ENCODE peak calls at places on chromosomes 13 and 19, in eight cellular contexts. T, Y, M, V, Z, C, R and S are unnamed samples.

GRCh38 chr19:56066152-56067023 is 54.7 kb downstream of the ZNF787 start:
- DNase-seq in Y (peak), M (peak), R (no peak), T (no peak), C (peak), Z (peak), V (peak), S (peak)

GRCh38 chr13:74662895-74663294 is 528.7 kb upstream of the KLF12 start:
- DNase-seq in V (no peak), M (no peak), R (no peak), Y (no peak), Z (no peak), T (no peak), C (no peak), S (no peak)

GRCh38 chr13:83691966-83692365 is 190.3 kb downstream of the SLITRK1 start:
- DNase-seq in C (no peak), R (no peak), Y (no peak), T (no peak), M (no peak), V (no peak), Z (no peak), S (no peak)

GRCh38 chr13:77460195-77460594 is 75.3 kb upstream of the SCEL start:
- DNase-seq in T (peak), R (peak), C (peak), Z (peak), V (no peak), M (no peak), Y (peak), S (no peak)

GRCh38 chr13:105442040-105442439 is 1093.4 kb downstream of the EFNB2 start:
- DNase-seq in T (no peak), R (no peak), M (no peak), V (no peak), C (no peak), Z (no peak), Y (no peak), S (no peak)

GRCh38 chr19:45099465-45100201 is 6.7 kb downstream of the PPP1R37 start:
- DNase-seq in Z (no peak), R (no peak), C (peak), M (no peak), V (peak), T (no peak), Y (peak), S (no peak)

GRCh38 chr13:99373436-99373835 is 66.2 kb upstream of the GPR183 start:
- DNase-seq in M (no peak), C (no peak), Y (no peak), V (no peak), Z (no peak), R (no peak), T (no peak), S (no peak)

GRCh38 chr19:46717716-46718143 is 816 bp upstream of the PRKD2 start:
- DNase-seq in T (no peak), M (no peak), Z (no peak), R (no peak), C (no peak), V (no peak), Y (no peak), S (peak)

GRCh38 chr13:112450567-112451240 is 74.5 kb downstream of the SPACA7 start:
- DNase-seq in Z (no peak), M (no peak), V (no peak), T (no peak), R (no peak), Y (no peak), C (no peak), S (no peak)

GRCh38 chr13:20828540-20829364 is 55.0 kb upstream of the EEF1AKMT1 start:
- DNase-seq in R (no peak), M (peak), Y (no peak), V (peak), Z (no peak), C (peak), T (peak), S (peak)

GRCh38 chr13:21849323-21849722 is 178.4 kb downstream of the FGF9 start:
- DNase-seq in T (no peak), Y (no peak), V (peak), M (peak), C (peak), Z (no peak), R (no peak), S (peak)

GRCh38 chr13:42891591-42891990 is 100.5 kb downstream of the EPSTI1 start:
- DNase-seq in C (no peak), V (no peak), R (no peak), Y (no peak), M (no peak), T (no peak), Z (no peak), S (no peak)

GRCh38 chr19:54209748-54210494 is 9.3 kb downstream of the RPS9 start:
- DNase-seq in R (peak), Y (peak), Z (peak), V (peak), T (peak), M (peak), C (peak), S (peak)

GRCh38 chr19:49132974-49133609 is 13.7 kb downstream of the PPFIA3 start:
- DNase-seq in V (no peak), R (no peak), C (peak), T (no peak), Y (no peak), M (no peak), Z (no peak), S (peak)

GRCh38 chr13:19782049-19782726 is 557 bp downstream of the PSPC1 start:
- DNase-seq in R (peak), Z (peak), C (peak), V (peak), T (peak), Y (peak), M (peak), S (peak)

DNA sequence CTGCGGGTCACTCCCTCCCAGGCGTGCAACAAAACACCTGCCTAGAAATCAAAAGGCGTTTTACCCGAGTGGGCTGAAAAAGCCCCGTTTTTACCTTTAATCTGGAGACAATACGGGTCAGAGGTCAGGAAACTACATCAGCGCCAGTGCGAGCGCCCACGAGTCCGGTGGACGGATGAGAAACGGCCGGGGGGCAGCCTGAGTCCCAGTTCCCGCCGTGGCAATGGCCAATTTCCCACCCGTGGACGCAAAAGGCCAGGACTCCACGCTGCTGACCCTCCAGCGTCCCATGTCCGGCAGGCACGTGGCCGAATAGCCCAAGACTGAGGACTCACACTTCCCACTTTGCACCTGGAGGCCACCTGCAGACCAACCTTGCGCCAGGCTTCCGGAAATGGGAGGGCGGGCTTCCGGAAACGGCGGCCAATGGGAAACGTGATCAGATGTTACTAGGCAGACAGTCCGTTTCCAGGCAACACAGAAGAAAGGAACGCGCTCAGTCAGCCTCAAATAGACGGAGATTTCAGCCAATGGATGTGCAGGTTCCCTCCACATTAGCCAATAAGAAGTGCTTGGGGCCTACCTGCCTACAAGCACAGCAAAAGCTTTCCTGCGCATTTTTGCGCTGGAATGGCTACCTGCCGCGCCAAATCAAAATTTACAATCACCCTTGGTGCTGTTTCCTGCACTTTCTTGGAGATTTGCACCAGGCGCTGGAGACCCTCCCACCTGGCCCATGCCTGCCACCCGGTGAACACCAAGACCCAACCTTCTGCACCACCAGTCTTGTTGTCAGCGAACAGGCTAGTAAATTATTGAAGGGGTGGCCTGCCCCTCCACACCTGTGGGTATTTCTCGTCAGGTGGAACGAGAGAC is 47.4 kb downstream of the ZFP14 start:
- DNase-seq in T (peak), R (peak), Z (peak), M (peak), C (peak), Y (peak), V (peak), S (peak)
- TF ChIP-seq POLR2A in T (no peak), R (no peak), Z (no peak), M (no peak), C (no peak), Y (no peak), V (no peak), S (no peak)

GRCh38 chr19:681638-682037 is 5.4 kb downstream of the FSTL3 start:
- DNase-seq in T (no peak), Y (no peak), Z (no peak), M (no peak), V (no peak), C (no peak), R (no peak), S (no peak)

GRCh38 chr19:681029-681626 is 4.9 kb downstream of the FSTL3 start:
- DNase-seq in R (no peak), M (no peak), Y (no peak), Z (peak), C (no peak), T (no peak), V (no peak), S (peak)

GRCh38 chr19:679418-680286 is 3.5 kb downstream of the FSTL3 start:
- DNase-seq in V (peak), M (peak), Z (no peak), R (no peak), Y (no peak), T (peak), C (peak), S (peak)

GRCh38 chr19:678791-679388 is 2.7 kb downstream of the FSTL3 start:
- DNase-seq in C (peak), Y (no peak), T (no peak), M (no peak), R (no peak), Z (no peak), V (no peak), S (no peak)

GRCh38 chr19:680287-681028 is 4.3 kb downstream of the FSTL3 start:
- DNase-seq in M (peak), R (peak), Z (peak), Y (peak), C (peak), T (peak), V (peak), S (peak)
- TF ChIP-seq POLR2A in M (peak), R (no peak), Z (peak), Y (peak), C (peak), T (peak), V (peak), S (peak)

GRCh38 chr19:38618590-38619360 is at the start of gene EIF3K:
- DNase-seq in R (peak), T (peak), C (peak), V (peak), Z (peak), Y (peak), M (peak), S (peak)
- TF ChIP-seq POLR2A in R (peak), T (peak), C (peak), V (peak), Z (peak), Y (peak), M (peak), S (peak)

DNA sequence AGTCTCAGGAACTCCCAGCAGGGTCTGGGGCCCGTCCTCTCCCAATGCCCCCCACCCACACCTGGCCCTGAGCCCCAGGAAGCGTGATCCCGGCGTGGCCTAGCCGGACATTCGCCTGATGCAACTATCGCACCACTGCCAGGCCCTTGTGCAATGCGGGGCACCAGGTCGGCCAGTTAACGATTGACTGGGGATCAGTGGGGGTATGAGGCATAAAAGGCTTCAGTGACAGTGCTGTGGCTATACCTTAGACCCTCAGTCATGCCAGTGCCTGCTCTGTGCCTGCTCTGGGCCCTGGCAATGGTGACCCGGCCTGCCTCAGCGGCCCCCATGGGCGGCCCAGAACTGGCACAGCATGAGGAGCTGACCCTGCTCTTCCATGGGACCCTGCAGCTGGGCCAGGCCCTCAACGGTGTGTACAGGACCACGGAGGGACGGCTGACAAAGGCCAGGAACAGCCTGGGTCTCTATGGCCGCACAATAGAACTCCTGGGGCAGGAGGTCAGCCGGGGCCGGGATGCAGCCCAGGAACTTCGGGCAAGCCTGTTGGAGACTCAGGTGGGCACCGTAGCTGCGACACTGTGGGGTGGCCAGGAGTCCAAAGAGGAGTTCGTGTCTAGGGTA is at the start of gene ANGPTL8:
- DNase-seq in T (no peak), Y (no peak), M (no peak), V (no peak), C (no peak), Z (no peak), R (no peak), S (no peak)
- TF ChIP-seq POLR2A in T (no peak), Y (no peak), M (no peak), V (no peak), C (no peak), Z (no peak), R (no peak), S (no peak)

GRCh38 chr13:31119966-31120733 is 41.6 kb downstream of the HSPH1 start:
- DNase-seq in R (peak), V (peak), Y (no peak), T (no peak), Z (no peak), M (no peak), C (no peak), S (no peak)
- TF ChIP-seq POLR2A in R (no peak), V (no peak), Y (no peak), T (no peak), Z (no peak), M (no peak), C (no peak), S (no peak)

GRCh38 chr19:33303791-33304759 is 1.7 kb upstream of the CEBPA start:
- DNase-seq in Y (peak), Z (peak), C (no peak), V (no peak), M (no peak), T (no peak), R (no peak), S (no peak)

GRCh38 chr19:33306191-33306590 is 3.9 kb upstream of the CEBPA start:
- DNase-seq in V (no peak), Y (no peak), C (no peak), T (no peak), M (no peak), R (no peak), Z (no peak), S (no peak)

GRCh38 chr19:33302974-33303790 is 848 bp upstream of the CEBPA start:
- DNase-seq in R (no peak), Z (peak), V (peak), T (no peak), M (peak), Y (peak), C (no peak), S (peak)

GRCh38 chr19:33306853-33307792 is 4.8 kb upstream of the CEBPA start:
- DNase-seq in Z (peak), M (no peak), V (no peak), Y (peak), C (no peak), R (no peak), T (no peak), S (no peak)

DNA sequence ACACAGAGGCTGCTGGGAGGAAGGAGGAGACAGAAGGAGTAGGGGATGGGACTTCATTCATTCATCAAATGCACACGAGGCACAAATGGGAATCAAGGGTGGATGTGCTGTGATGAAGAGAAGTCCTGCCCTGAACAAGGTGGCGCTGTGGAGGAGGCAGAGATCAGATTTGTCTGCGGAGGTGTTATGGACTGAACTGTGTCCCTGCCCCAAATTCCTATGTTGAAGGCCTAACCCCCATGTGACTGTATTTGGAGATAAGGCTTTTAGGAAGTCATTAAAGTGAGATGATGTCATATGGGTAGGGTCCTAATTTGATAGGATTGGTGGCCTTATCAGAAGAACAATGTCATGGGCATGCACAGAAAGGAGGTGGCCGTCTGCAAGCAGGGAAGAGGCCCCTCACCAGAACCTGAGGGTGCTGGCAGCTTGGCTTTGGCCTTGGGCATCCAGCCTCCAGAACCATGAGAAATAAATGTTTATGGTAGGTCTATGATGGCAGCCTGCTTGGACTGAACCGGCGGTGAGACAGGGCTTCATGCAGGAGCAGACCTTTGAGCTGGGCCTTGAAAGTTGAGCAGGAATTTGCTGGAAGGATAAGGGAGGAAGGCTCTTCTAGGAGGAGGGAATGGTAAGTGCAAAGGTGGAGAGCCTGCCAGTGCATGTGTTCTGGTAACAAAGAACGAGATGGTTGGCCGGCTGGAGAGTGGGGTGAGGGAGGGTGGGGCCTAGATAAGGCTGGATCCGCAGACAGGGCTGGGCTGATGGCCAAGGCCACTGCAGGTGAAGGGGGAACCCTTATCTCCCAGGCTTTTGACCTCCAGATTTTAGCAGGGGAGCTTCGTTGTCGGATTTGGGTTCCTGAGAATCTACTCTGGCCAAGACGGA is 2.7 kb upstream of the CEBPA start:
- DNase-seq in Y (peak), R (no peak), M (peak), T (no peak), V (no peak), C (no peak), Z (no peak), S (no peak)
- TF ChIP-seq POLR2A in Y (no peak), R (no peak), M (no peak), T (no peak), V (no peak), C (no peak), Z (no peak), S (no peak)

GRCh38 chr19:10416380-10417257 is 3.7 kb upstream of the PDE4A start:
- DNase-seq in V (peak), C (peak), Y (peak), R (peak), T (peak), Z (peak), M (peak), S (peak)

GRCh38 chr19:10419646-10420443 is 493 bp upstream of the PDE4A start:
- DNase-seq in R (no peak), T (no peak), Z (no peak), C (no peak), M (peak), Y (no peak), V (peak), S (peak)

GRCh38 chr19:10419200-10419645 is 1.1 kb upstream of the PDE4A start:
- DNase-seq in T (no peak), Y (no peak), Z (no peak), R (no peak), M (peak), C (no peak), V (no peak), S (no peak)

GRCh38 chr19:10417598-10418280 is 2.6 kb upstream of the PDE4A start:
- DNase-seq in R (no peak), Y (no peak), T (no peak), Z (no peak), M (no peak), C (no peak), V (no peak), S (no peak)

GRCh38 chr19:10418281-10419199 is 1.8 kb upstream of the PDE4A start:
- DNase-seq in Y (no peak), V (no peak), C (no peak), R (no peak), T (no peak), M (peak), Z (no peak), S (no peak)
- TF ChIP-seq POLR2A in Y (no peak), V (no peak), C (no peak), R (no peak), T (no peak), M (no peak), Z (no peak), S (no peak)

DNA sequence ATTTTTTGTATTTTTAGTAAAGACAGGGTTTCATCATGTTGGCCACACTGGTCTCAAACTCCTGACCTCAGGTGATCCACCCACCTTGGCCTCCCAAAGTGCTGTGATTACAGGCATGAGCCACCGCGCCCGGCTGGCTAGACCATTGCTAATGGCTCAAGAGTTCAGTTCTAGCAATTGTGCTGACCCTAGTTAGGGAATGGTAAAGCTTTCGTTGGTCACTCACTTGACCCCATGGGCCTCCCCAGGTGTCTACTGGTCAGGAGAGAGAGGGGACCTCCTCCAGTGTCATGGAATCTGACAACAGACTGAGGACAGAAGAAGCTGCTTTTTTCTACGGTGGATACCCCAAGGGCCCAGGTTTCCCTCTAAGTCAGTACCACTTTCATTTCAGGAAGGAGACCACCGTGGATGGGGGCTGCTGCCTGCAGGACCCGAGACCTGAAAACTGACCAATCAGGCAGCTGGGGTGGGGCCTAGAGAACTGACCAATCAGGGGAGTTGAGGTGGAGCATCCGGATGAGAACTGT is 575 bp upstream of the ZNF556 start:
- DNase-seq in C (no peak), M (no peak), V (no peak), R (no peak), Z (no peak), Y (no peak), T (no peak), S (no peak)
- TF ChIP-seq POLR2A in C (no peak), M (no peak), V (no peak), R (no peak), Z (no peak), Y (no peak), T (no peak), S (no peak)

GRCh38 chr19:17467471-17468301 is 2.6 kb upstream of the SLC27A1 start:
- DNase-seq in T (no peak), Z (no peak), V (no peak), C (no peak), R (no peak), M (no peak), Y (peak), S (no peak)

GRCh38 chr19:17469092-17469370 is 1.3 kb upstream of the SLC27A1 start:
- DNase-seq in V (peak), Y (no peak), Z (no peak), C (no peak), M (no peak), T (no peak), R (no peak), S (no peak)

GRCh38 chr19:17470204-17470841 is at the start of gene SLC27A1:
- DNase-seq in V (peak), R (peak), Y (peak), C (peak), T (peak), M (peak), Z (peak), S (peak)

GRCh38 chr19:17468302-17469091 is 1.8 kb upstream of the SLC27A1 start:
- DNase-seq in Y (peak), C (peak), Z (peak), M (no peak), T (no peak), R (peak), V (no peak), S (no peak)

GRCh38 chr19:17469371-17470203 is 737 bp upstream of the SLC27A1 start:
- DNase-seq in C (peak), R (peak), Z (peak), V (peak), T (peak), Y (peak), M (peak), S (peak)
- TF ChIP-seq POLR2A in C (peak), R (no peak), Z (peak), V (no peak), T (peak), Y (peak), M (no peak), S (peak)